ENCODE peak calls at places on chromosomes 4 and X, in seven cellular contexts. Z, Q, Y, U, O, T and K are unnamed samples.

GRCh38 chr4:15689540-15689939 is 7.9 kb downstream of the FAM200B start:
- DNase-seq in T (no peak), Z (no peak), U (no peak), O (peak; percentile 49), Q (no peak), Y (no peak), K (no peak)

GRCh38 chrX:70088791-70089190 is 26.5 kb downstream of the OTUD6A start:
- DNase-seq in Z (no peak), Q (no peak), Y (no peak), T (no peak), O (no peak), U (no peak), K (no peak)

GRCh38 chrX:71301195-71301924 is at the start of gene ITGB1BP2:
- DNase-seq in O (peak; percentile 64), U (peak; percentile 39), Y (no peak), T (no peak), Q (no peak), Z (no peak), K (no peak)

GRCh38 chrX:38817004-38817703 is 15.9 kb downstream of the MID1IP1 start:
- DNase-seq in U (peak; percentile 41), Z (no peak), O (peak; percentile 81), Q (no peak), Y (no peak), T (no peak), K (peak; percentile 58)

GRCh38 chr4:151325320-151326246 is at the start of gene SH3D19:
- DNase-seq in Y (peak; percentile 80), U (peak; percentile 82), Z (peak; percentile 78), Q (peak; percentile 75), T (no peak), O (peak; percentile 83), K (peak; percentile 87)

GRCh38 chrX:109862386-109862910 is 129.4 kb upstream of the ACSL4 start:
- DNase-seq in T (no peak), Z (peak; percentile 25), U (no peak), O (no peak), Q (no peak), Y (no peak), K (no peak)

GRCh38 chrX:57929373-57929772 is 19.1 kb upstream of the ZXDA start:
- DNase-seq in O (peak; percentile 49), U (no peak), T (no peak), Y (no peak), Z (peak; percentile 26), Q (no peak), K (no peak)

GRCh38 chr4:15778742-15779231 is 659 bp downstream of the CD38 start:
- DNase-seq in Z (no peak), T (peak; percentile 52), O (peak; percentile 32), Y (peak; percentile 91), U (no peak), Q (no peak), K (peak; percentile 85)

GRCh38 chr4:143097751-143098150 is 87.0 kb upstream of the USP38 start:
- DNase-seq in U (no peak), Z (no peak), Y (no peak), Q (no peak), O (no peak), T (no peak), K (no peak)

GRCh38 chrX:114584983-114585842 is 1.3 kb downstream of the HTR2C start:
- DNase-seq in T (no peak), Z (no peak), Q (no peak), Y (no peak), O (no peak), U (no peak), K (no peak)

GRCh38 chr4:178395798-178396197 is 953.6 kb upstream of the AGA start:
- DNase-seq in Z (no peak), O (no peak), U (no peak), T (no peak), Q (no peak), Y (no peak), K (no peak)

GRCh38 chr4:2182981-2183380 is 58.9 kb downstream of the HAUS3 start:
- DNase-seq in U (no peak), T (no peak), Z (no peak), O (peak; percentile 83), Y (no peak), Q (no peak), K (no peak)

GRCh38 chr4:68651932-68652331 is 18.5 kb downstream of the UGT2B15 start:
- DNase-seq in T (no peak), Q (no peak), Z (no peak), Y (no peak), U (no peak), O (no peak), K (no peak)

GRCh38 chr4:177080388-177080787 is 229.3 kb upstream of the NEIL3 start:
- DNase-seq in U (no peak), Y (no peak), T (no peak), Q (no peak), O (no peak), Z (no peak), K (no peak)

GRCh38 chr4:125547842-125548241 is 233.1 kb downstream of the FAT4 start:
- DNase-seq in Z (no peak), Y (no peak), Q (no peak), U (no peak), O (peak; percentile 22), T (no peak), K (no peak)

GRCh38 chr4:122827899-122828601 is 1.4 kb downstream of the FGF2 start:
- DNase-seq in T (peak; percentile 41), Y (no peak), Z (peak; percentile 68), O (peak; percentile 77), U (peak; percentile 48), Q (no peak), K (no peak)

GRCh38 chr4:122832732-122833131 is 6.1 kb downstream of the FGF2 start:
- DNase-seq in T (no peak), U (no peak), O (no peak), Q (no peak), Y (no peak), Z (no peak), K (no peak)

GRCh38 chr4:122831515-122832196 is 5.0 kb downstream of the FGF2 start:
- DNase-seq in T (no peak), Y (no peak), Q (no peak), U (no peak), Z (peak; percentile 51), O (no peak), K (no peak)

GRCh38 chr4:122827258-122827887 is 742 bp downstream of the FGF2 start:
- DNase-seq in Z (peak; percentile 42), T (no peak), O (peak; percentile 64), Q (peak; percentile 26), Y (peak; percentile 81), U (peak; percentile 33), K (peak; percentile 66)

GRCh38 chr4:122830392-122831095 is 3.9 kb downstream of the FGF2 start:
- DNase-seq in Q (no peak), U (peak; percentile 31), Y (no peak), Z (no peak), T (no peak), O (peak; percentile 71), K (no peak)
- H3K4me3 ChIP-seq in Q (no peak overlapping the region), U (no peak overlapping the region), Y (no peak overlapping the region), Z (no peak overlapping the region), T (no peak overlapping the region), O (no peak overlapping the region), K (no peak overlapping the region)

GRCh38 chr4:17787315-17787714 is 5.9 kb upstream of the FAM184B start:
- DNase-seq in O (no peak), Q (no peak), Y (no peak), U (no peak), T (no peak), Z (peak; percentile 80), K (no peak)

GRCh38 chr4:17788956-17789355 is 7.5 kb upstream of the FAM184B start:
- DNase-seq in Q (no peak), Z (peak; percentile 47), O (no peak), Y (no peak), U (no peak), T (no peak), K (no peak)

GRCh38 chr4:17781831-17782287 is 438 bp upstream of the FAM184B start:
- DNase-seq in U (no peak), Y (no peak), Q (no peak), Z (no peak), T (no peak), O (no peak), K (no peak)

GRCh38 chr4:17786567-17786966 is 5.1 kb upstream of the FAM184B start:
- DNase-seq in Y (no peak), Z (peak; percentile 53), U (no peak), T (no peak), O (no peak), Q (no peak), K (no peak)

DNA sequence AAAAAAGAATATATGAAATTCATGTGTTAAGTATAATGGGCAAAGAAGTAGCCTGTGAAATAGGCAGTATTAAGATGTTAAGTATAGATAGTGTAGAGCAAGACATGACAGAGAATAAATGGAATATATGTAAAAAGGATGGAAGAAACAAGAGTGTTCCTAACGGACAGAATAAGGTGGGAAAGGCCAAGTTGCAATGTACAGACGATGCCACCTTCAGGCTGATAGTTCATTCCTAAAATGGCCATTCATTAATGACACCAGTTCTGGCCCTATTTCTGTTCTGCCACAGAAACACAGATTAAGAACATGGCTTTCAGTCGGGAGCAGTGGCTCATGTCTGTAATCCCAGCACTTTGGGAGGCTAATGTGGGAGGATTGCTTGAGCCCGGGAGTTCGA is 4.4 kb upstream of the FAM184B start:
- DNase-seq in Y (no peak), U (no peak), O (no peak), T (no peak), Z (no peak), Q (no peak), K (no peak)
- TF ChIP-seq CTCF in Y (no peak), U (no peak), O (no peak), T (no peak), Z (no peak), Q (no peak), K (no peak)

DNA sequence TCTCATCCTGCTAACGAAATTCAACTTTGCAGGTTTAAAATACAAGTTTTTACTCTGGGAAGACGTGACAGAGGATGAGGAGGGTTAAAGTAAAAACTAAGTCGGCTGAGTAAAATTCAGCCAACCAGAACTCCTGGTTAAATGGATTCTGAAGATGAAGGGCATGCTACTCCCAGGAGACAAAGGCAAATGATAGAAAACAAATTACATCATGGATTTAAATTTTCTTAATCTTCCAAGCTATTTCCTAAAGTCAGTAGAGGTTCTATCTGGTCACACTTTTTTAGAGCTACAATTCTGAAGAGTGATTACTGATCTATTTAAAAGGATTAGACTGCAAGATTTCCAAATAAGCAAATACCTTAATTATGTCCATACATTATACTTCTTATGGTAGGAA is 47.9 kb downstream of the ZNF827 start:
- DNase-seq in O (no peak), Q (no peak), Z (no peak), Y (no peak), U (no peak), T (no peak), K (no peak)
- H3K4me1 ChIP-seq in O (peaks cover 36% of the 10 kb centered on the region), Q (peaks cover 8% of the 10 kb centered on the region), Z (no peaks in the 10 kb centered on the region), Y (peaks cover 39% of the 10 kb centered on the region), U (no peaks in the 10 kb centered on the region), T (peaks cover 17% of the 10 kb centered on the region), K (peaks cover 7% of the 10 kb centered on the region)

DNA sequence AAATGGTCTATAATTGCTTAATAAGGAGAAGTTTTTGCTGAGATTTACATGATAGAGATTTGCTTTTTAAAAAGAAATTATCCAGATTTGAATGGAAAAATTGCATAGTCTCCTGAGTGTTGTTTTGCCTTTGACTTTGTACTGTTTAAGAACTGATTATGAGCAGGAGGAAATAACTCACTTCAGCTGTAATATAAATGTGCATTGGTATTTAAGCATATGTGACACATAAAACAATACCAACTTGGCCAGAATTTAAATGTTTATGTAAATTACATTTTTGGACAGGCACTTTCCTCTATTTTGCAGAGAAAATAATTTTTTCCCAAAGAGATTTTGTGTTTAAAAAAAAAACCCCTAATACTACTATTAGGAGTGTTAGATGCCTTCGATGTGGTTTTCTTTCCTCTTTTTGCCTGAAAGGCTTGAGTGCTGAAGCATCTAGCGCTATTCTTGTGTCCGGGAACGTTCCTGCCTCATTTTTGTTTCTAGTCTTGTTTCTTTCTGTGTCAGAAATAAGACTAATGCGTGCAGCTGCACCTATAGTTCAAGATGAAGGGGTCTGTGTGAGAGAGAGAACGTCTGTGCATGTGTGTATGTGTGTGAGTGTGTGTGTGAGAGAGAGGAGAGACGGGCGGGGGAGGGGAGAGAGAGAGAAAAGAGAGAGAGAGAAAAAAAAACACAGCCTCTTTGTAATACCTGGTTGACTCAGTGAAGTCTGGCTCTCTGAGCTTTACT is 60.8 kb downstream of the TBL1X start:
- DNase-seq in Y (no peak), Q (no peak), Z (no peak), O (no peak), T (no peak), U (no peak), K (no peak)
- H3K4me3 ChIP-seq in Y (no peak overlapping the region), Q (no peak overlapping the region), Z (no peak overlapping the region), O (no peak overlapping the region), T (no peak overlapping the region), U (no peak overlapping the region), K (no peak overlapping the region)